ENCODE peak calls at places on chromosomes 7 and 10, in seven cellular contexts. V is GM23248, J is NCI-H510A, Q is kidney epithelial cell, G is midbrain, C is NCI-H345, H is lung. L is an unnamed sample.
A peak's percentile ranks its signal among the peaks of the same experiment; 100 is the strongest.

GRCh38 chr7:42254217-42254616 is 17.2 kb upstream of the GLI3 start:
- DNase-seq in V (peak; percentile 92), J (no peak), Q (no peak), G (no peak), C (no peak), H (no peak), L (no peak)

GRCh38 chr7:43954524-43955228 is 28.4 kb downstream of the UBE2D4 start:
- DNase-seq in V (peak; percentile 77), J (peak; percentile 21), Q (peak; percentile 28), G (peak; percentile 41), C (peak; percentile 10), H (no peak), L (no peak)

GRCh38 chr7:117216436-117217069 is 106.3 kb downstream of the WNT2 start:
- DNase-seq in V (no peak), J (no peak), Q (no peak), G (no peak), C (no peak), H (no peak), L (no peak)

GRCh38 chr10:124992462-124993344 is 50.8 kb downstream of the ZRANB1 start:
- DNase-seq in V (peak; percentile 80), J (no peak), Q (peak; percentile 14), G (peak; percentile 89), C (peak; percentile 24), H (peak; percentile 71), L (peak; percentile 78)

GRCh38 chr7:46178685-46179084 is 257.6 kb upstream of the IGFBP3 start:
- DNase-seq in V (peak; percentile 84), J (no peak), Q (peak; percentile 63), G (no peak), C (no peak), H (no peak), L (no peak)

GRCh38 chr10:75773139-75773801 is 341.8 kb downstream of the LRMDA start:
- DNase-seq in V (peak; percentile 85), J (no peak), Q (peak; percentile 71), G (no peak), C (no peak), H (no peak), L (peak; percentile 77)

GRCh38 chr10:130915065-130915464 is 396.5 kb downstream of the TCERG1L start:
- DNase-seq in V (no peak), J (no peak), Q (no peak), G (no peak), C (no peak), H (no peak), L (no peak)

GRCh38 chr10:116080553-116080952 is 192.5 kb downstream of the GFRA1 start:
- DNase-seq in V (peak; percentile 35), J (no peak), Q (peak; percentile 75), G (no peak), C (no peak), H (no peak), L (no peak)

GRCh38 chr7:4631664-4632171 is 50.4 kb upstream of the FOXK1 start:
- DNase-seq in V (peak; percentile 97), J (peak; percentile 41), Q (peak; percentile 70), G (peak; percentile 80), C (peak; percentile 54), H (peak; percentile 86), L (peak; percentile 94)

GRCh38 chr7:93036807-93037206 is 81.0 kb downstream of the SAMD9 start:
- DNase-seq in V (no peak), J (no peak), Q (no peak), G (no peak), C (no peak), H (no peak), L (no peak)

GRCh38 chr7:91446819-91447218 is 182.6 kb downstream of the FZD1 start:
- DNase-seq in V (no peak), J (no peak), Q (no peak), G (no peak), C (no peak), H (no peak), L (no peak)

GRCh38 chr10:13773043-13773442 is 186.3 kb downstream of the PRPF18 start:
- DNase-seq in V (peak; percentile 6), J (no peak), Q (no peak), G (no peak), C (no peak), H (no peak), L (no peak)

GRCh38 chr10:4567637-4568036 is 258.4 kb upstream of the AKR1E2 start:
- DNase-seq in V (no peak), J (no peak), Q (no peak), G (no peak), C (no peak), H (no peak), L (no peak)

GRCh38 chr7:5657901-5658300 is 123.6 kb downstream of the RNF216 start:
- DNase-seq in V (peak; percentile 91), J (no peak), Q (no peak), G (no peak), C (no peak), H (no peak), L (no peak)

GRCh38 chr10:14532473-14533251 is 201.9 kb upstream of the FRMD4A start:
- DNase-seq in V (no peak), J (no peak), Q (peak; percentile 78), G (no peak), C (no peak), H (no peak), L (no peak)

GRCh38 chr10:24370877-24371276 is 161.9 kb downstream of the KIAA1217 start:
- DNase-seq in V (peak; percentile 16), J (no peak), Q (no peak), G (no peak), C (no peak), H (no peak), L (no peak)

GRCh38 chr10:50511512-50512213 is 112.1 kb downstream of the SGMS1 start:
- DNase-seq in V (no peak), J (no peak), Q (no peak), G (no peak), C (no peak), H (no peak), L (no peak)